ENCODE peak calls at places on chromosomes 11 and 22, in four cellular contexts. One of them, this sample, is unnamed.

GRCh38 chr11:57235761-57236703 is 1.0 kb downstream of the APLNR start:
- DNase-seq in GM23248: no peak
- DNase-seq in fibroblast of lung: no peak
- DNase-seq in A673: no peak
- DNase-seq in this sample: no peak

GRCh38 chr11:67656278-67656922 is 5.9 kb upstream of the ACY3 start:
- DNase-seq in GM23248: no peak
- DNase-seq in fibroblast of lung: peak; percentile 33
- DNase-seq in A673: no peak
- DNase-seq in this sample: peak; percentile 83

GRCh38 chr11:72519220-72519881 is 85.0 kb upstream of the CLPB start:
- DNase-seq in GM23248: peak; percentile 62
- DNase-seq in fibroblast of lung: no peak
- DNase-seq in A673: no peak
- DNase-seq in this sample: no peak

GRCh38 chr11:122883682-122883981 is 1.1 kb downstream of the JHY start:
- DNase-seq in GM23248: no peak
- DNase-seq in fibroblast of lung: no peak
- DNase-seq in A673: no peak
- DNase-seq in this sample: no peak

GRCh38 chr22:25564320-25564978 is at the start of gene GRK3:
- DNase-seq in GM23248: peak; percentile 36
- DNase-seq in fibroblast of lung: peak; percentile 50
- DNase-seq in A673: peak; percentile 52
- DNase-seq in this sample: peak; percentile 70

GRCh38 chr11:124612045-124612444 is 817 bp downstream of the PANX3 start:
- DNase-seq in GM23248: no peak
- DNase-seq in fibroblast of lung: no peak
- DNase-seq in A673: no peak
- DNase-seq in this sample: no peak

GRCh38 chr11:116421529-116422185 is 351.1 kb downstream of the BUD13 start:
- DNase-seq in GM23248: no peak
- DNase-seq in fibroblast of lung: no peak
- DNase-seq in A673: no peak
- DNase-seq in this sample: no peak

GRCh38 chr11:69563946-69564780 is 76.8 kb upstream of the CCND1 start:
- DNase-seq in GM23248: peak; percentile 48
- DNase-seq in fibroblast of lung: peak; percentile 60
- DNase-seq in A673: no peak
- DNase-seq in this sample: peak; percentile 23

GRCh38 chr11:115555336-115556090 is 51.3 kb upstream of the CADM1 start:
- DNase-seq in GM23248: no peak
- DNase-seq in fibroblast of lung: peak; percentile 16
- DNase-seq in A673: no peak
- DNase-seq in this sample: no peak

GRCh38 chr11:120258661-120259060 is 18.7 kb downstream of the POU2F3 start:
- DNase-seq in GM23248: no peak
- DNase-seq in fibroblast of lung: no peak
- DNase-seq in A673: no peak
- DNase-seq in this sample: no peak

GRCh38 chr11:120257346-120257745 is 17.4 kb downstream of the POU2F3 start:
- DNase-seq in GM23248: no peak
- DNase-seq in fibroblast of lung: no peak
- DNase-seq in A673: no peak
- DNase-seq in this sample: no peak

GRCh38 chr11:120260616-120261015 is 20.7 kb downstream of the POU2F3 start:
- DNase-seq in GM23248: no peak
- DNase-seq in fibroblast of lung: no peak
- DNase-seq in A673: no peak
- DNase-seq in this sample: no peak

GRCh38 chr11:120259988-120260565 is 20.1 kb downstream of the POU2F3 start:
- DNase-seq in GM23248: no peak
- DNase-seq in fibroblast of lung: no peak
- DNase-seq in A673: no peak
- DNase-seq in this sample: no peak

GRCh38 chr11:120259241-120259640 is 19.3 kb downstream of the POU2F3 start:
- DNase-seq in GM23248: no peak
- DNase-seq in fibroblast of lung: no peak
- DNase-seq in A673: no peak
- DNase-seq in this sample: no peak
- TF ChIP-seq EZH2 in GM23248: no peak
- TF ChIP-seq EZH2 in fibroblast of lung: no peak
- TF ChIP-seq EZH2 in A673: no peak
- TF ChIP-seq EZH2 in this sample: no peak

GRCh38 chr11:22431074-22431473 is 92.9 kb downstream of the SLC17A6 start:
- DNase-seq in GM23248: no peak
- DNase-seq in fibroblast of lung: no peak
- DNase-seq in A673: no peak
- DNase-seq in this sample: no peak
- H3K27ac ChIP-seq in GM23248: no peak overlapping the region
- H3K27ac ChIP-seq in fibroblast of lung: no peak overlapping the region
- H3K27ac ChIP-seq in A673: no peak overlapping the region
- H3K27ac ChIP-seq in this sample: no peak overlapping the region

GRCh38 chr22:35311551-35311999 is 11.9 kb downstream of the TOM1 start:
- DNase-seq in GM23248: no peak
- DNase-seq in fibroblast of lung: no peak
- DNase-seq in A673: no peak
- DNase-seq in this sample: no peak

GRCh38 chr22:35314161-35314942 is 14.7 kb downstream of the TOM1 start:
- DNase-seq in GM23248: no peak
- DNase-seq in fibroblast of lung: no peak
- DNase-seq in A673: no peak
- DNase-seq in this sample: no peak

GRCh38 chr22:35312198-35313059 is 12.7 kb downstream of the TOM1 start:
- DNase-seq in GM23248: peak; percentile 96
- DNase-seq in fibroblast of lung: peak; percentile 81
- DNase-seq in A673: no peak
- DNase-seq in this sample: peak; percentile 91

GRCh38 chr22:35315141-35315854 is 15.6 kb downstream of the TOM1 start:
- DNase-seq in GM23248: no peak
- DNase-seq in fibroblast of lung: no peak
- DNase-seq in A673: no peak
- DNase-seq in this sample: no peak

DNA sequence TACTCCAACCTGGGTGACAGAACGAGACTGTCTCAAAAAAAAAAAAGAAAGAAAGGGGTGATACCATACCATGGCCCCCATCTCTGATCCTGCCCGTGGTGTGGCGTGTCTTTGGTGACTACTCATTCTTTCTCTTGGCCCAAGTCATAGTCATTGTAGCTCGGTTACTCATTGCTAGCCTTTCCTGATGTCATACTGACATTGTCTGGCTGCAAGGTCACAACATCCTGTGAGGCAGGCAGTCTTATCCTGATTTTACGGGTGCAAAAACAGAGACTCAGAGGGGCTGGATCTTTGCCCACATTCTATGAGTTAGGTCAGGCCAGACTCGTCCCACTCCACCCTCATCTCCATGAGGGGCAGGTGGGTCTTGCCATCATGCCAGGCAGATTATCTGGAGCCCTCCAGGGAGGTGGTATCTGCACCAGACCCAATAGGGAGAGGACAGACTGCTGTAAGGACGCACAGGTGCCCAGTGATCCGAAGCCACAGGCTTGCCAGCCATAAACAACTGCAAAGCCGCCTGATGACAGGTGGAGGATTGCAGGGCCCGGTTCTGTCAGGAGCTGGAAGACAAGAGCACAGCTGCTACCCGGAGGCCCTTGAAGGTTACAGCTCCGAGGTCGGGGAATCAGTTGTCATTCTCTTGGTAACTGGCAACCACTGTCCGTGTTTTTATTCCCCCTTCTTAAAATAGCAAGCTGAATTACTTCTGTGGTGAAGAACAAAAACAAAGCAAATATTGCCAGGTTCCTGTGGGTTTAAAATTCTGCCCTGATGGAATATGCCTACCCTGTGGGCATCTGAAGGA is 13.8 kb downstream of the TOM1 start:
- DNase-seq in GM23248: peak; percentile 97
- DNase-seq in fibroblast of lung: peak; percentile 96
- DNase-seq in A673: no peak
- DNase-seq in this sample: peak; percentile 51
- H3K4me1 ChIP-seq in GM23248: peaks cover 34% of the 10 kb centered on the region
- H3K4me1 ChIP-seq in fibroblast of lung: peaks cover 21% of the 10 kb centered on the region
- H3K4me1 ChIP-seq in A673: no peaks in the 10 kb centered on the region
- H3K4me1 ChIP-seq in this sample: peaks cover 19% of the 10 kb centered on the region

GRCh38 chr22:20591660-20592310 is 84.4 kb downstream of the MED15 start:
- DNase-seq in GM23248: no peak
- DNase-seq in fibroblast of lung: peak; percentile 16
- DNase-seq in A673: peak; percentile 47
- DNase-seq in this sample: no peak
- TF ChIP-seq EZH2 in GM23248: no peak
- TF ChIP-seq EZH2 in fibroblast of lung: no peak
- TF ChIP-seq EZH2 in A673: no peak
- TF ChIP-seq EZH2 in this sample: no peak

GRCh38 chr11:13357232-13357631 is 79.6 kb downstream of the BMAL1 start:
- DNase-seq in GM23248: no peak
- DNase-seq in fibroblast of lung: no peak
- DNase-seq in A673: no peak
- DNase-seq in this sample: no peak
- H3K27ac ChIP-seq in GM23248: no peak overlapping the region
- H3K27ac ChIP-seq in fibroblast of lung: no peak overlapping the region
- H3K27ac ChIP-seq in A673: no peak overlapping the region
- H3K27ac ChIP-seq in this sample: no peak overlapping the region